ENCODE peak calls at places on chromosomes 11 and 22, in four cellular contexts. I, O, V and X are unnamed samples. For H3K9me3, the result is how much of the 10 kb centered on the place peaks cover.

GRCh38 chr11:16993495-16993894 is 20.7 kb downstream of the PLEKHA7 start:
- DNase-seq in O (no peak), V (no peak), I (peak), X (no peak)

GRCh38 chr11:96141649-96142048 is 201.3 kb downstream of the MAML2 start:
- DNase-seq in O (no peak), I (no peak), V (no peak), X (no peak)

GRCh38 chr11:19460718-19461405 is 220.1 kb upstream of the E2F8 start:
- DNase-seq in O (peak), I (peak), V (peak), X (no peak)

GRCh38 chr11:31424652-31425051 is 55.0 kb downstream of the DNAJC24 start:
- DNase-seq in O (no peak), I (no peak), V (no peak), X (no peak)

GRCh38 chr11:131987703-131988102 is 617.3 kb downstream of the NTM start:
- DNase-seq in I (no peak), O (no peak), V (no peak), X (no peak)

GRCh38 chr11:78645226-78646202 is 70.8 kb upstream of the NARS2 start:
- DNase-seq in O (peak), I (peak), V (peak), X (peak)

GRCh38 chr11:67629386-67630229 is at the start of gene NUDT8:
- DNase-seq in I (peak), O (peak), V (peak), X (no peak)

GRCh38 chr11:30861506-30861905 is 275.4 kb upstream of the MPPED2 start:
- DNase-seq in V (no peak), O (no peak), I (no peak), X (no peak)

GRCh38 chr22:23829845-23830372 is 8.9 kb downstream of the DERL3 start:
- DNase-seq in I (no peak), O (no peak), V (no peak), X (no peak)

GRCh38 chr11:64810891-64811272 is 531 bp upstream of the MEN1 start:
- DNase-seq in V (peak), I (peak), O (peak), X (no peak)

GRCh38 chr11:27902981-27903624 is 202.8 kb upstream of the BDNF start:
- DNase-seq in V (no peak), I (no peak), O (no peak), X (no peak)

GRCh38 chr11:108672113-108672512 is 7.2 kb downstream of the DDX10 start:
- DNase-seq in O (no peak), V (no peak), I (peak), X (no peak)

GRCh38 chr11:120710354-120711187 is 199.0 kb downstream of the GRIK4 start:
- DNase-seq in I (no peak), O (peak), V (peak), X (no peak)

GRCh38 chr11:569273-569885 is 6.9 kb upstream of the PHRF1 start:
- DNase-seq in O (no peak), V (no peak), I (no peak), X (no peak)

GRCh38 chr11:90434858-90435257 is 212.0 kb upstream of the CHORDC1 start:
- DNase-seq in I (peak), V (peak), O (no peak), X (no peak)

GRCh38 chr11:111730871-111731591 is 35.2 kb downstream of the PPP2R1B start:
- DNase-seq in I (peak), O (no peak), V (peak), X (no peak)

GRCh38 chr11:78742430-78742829 is 167.8 kb upstream of the NARS2 start:
- DNase-seq in V (peak), O (no peak), I (peak), X (no peak)

GRCh38 chr11:133928628-133929059 is 28.1 kb downstream of the IGSF9B start:
- DNase-seq in V (no peak), I (no peak), O (no peak), X (no peak)

GRCh38 chr22:41857160-41857859 is 24.4 kb downstream of the SREBF2 start:
- DNase-seq in I (peak), O (peak), V (peak), X (peak)

GRCh38 chr11:16186680-16187079 is 169.7 kb downstream of the SOX6 start:
- DNase-seq in I (no peak), V (peak), O (no peak), X (no peak)

GRCh38 chr11:97615541-97615940 is 1225.7 kb downstream of the JRKL start:
- DNase-seq in V (no peak), I (no peak), O (no peak), X (no peak)

GRCh38 chr11:1160231-1161101 is 2.7 kb downstream of the MUC5AC start:
- DNase-seq in V (no peak), I (no peak), O (no peak), X (no peak)

GRCh38 chr11:101880208-101880607 is 34.6 kb upstream of the CEP126 start:
- DNase-seq in I (no peak), O (no peak), V (peak), X (no peak)

GRCh38 chr22:33923033-33923432 is 2.8 kb upstream of the LARGE1 start:
- DNase-seq in V (no peak), I (no peak), O (no peak), X (no peak)

GRCh38 chr11:105189586-105189985 is 50.0 kb upstream of the CARD18 start:
- DNase-seq in O (peak), I (no peak), V (peak), X (no peak)

GRCh38 chr11:61477734-61478148 is 30.8 kb upstream of the LRRC10B start:
- DNase-seq in O (peak), I (peak), V (peak), X (no peak)

GRCh38 chr11:17544181-17544622 is at the start of gene USH1C:
- DNase-seq in I (peak), O (no peak), V (peak), X (no peak)

GRCh38 chr11:134150195-134150903 is 73.4 kb downstream of the NCAPD3 start:
- DNase-seq in I (no peak), O (no peak), V (no peak), X (no peak)

GRCh38 chr11:67393437-67393836 is 1.7 kb downstream of the RAD9A start:
- DNase-seq in I (no peak), O (no peak), V (no peak), X (no peak)

GRCh38 chr11:47915407-47916137 is 64.8 kb upstream of the PTPRJ start:
- DNase-seq in V (peak), I (no peak), O (no peak), X (no peak)

GRCh38 chr22:22691716-22692701 is 47.6 kb downstream of the GGTLC2 start:
- DNase-seq in O (no peak), V (peak), I (no peak), X (no peak)

GRCh38 chr11:31757245-31757835 is 53.8 kb downstream of the PAX6 start:
- DNase-seq in O (no peak), I (peak), V (no peak), X (no peak)

GRCh38 chr11:65900125-65900898 is at the start of gene FOSL1:
- DNase-seq in V (peak), O (peak), I (peak), X (no peak)

DNA sequence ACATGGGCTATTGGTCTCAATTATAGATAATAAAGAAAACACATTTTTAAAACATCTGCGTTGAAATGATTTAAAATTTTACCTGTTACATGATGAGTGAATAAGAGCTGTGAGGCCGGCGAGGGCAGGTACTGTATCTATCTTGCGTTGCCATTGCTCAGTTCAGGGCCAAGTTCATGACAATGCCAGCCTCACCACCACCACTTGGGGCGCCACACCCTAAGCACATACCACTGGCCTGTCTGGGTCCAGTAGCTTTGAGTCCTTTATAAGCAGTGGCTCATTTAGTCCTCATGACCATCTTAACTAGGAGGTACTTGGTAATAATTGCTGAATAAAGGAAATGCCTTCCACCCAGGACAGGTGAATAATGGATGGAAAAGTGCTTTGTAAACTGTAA is 14.5 kb upstream of the MB start:
- DNase-seq in O (no peak), V (peak), I (peak), X (no peak)
- TF ChIP-seq CTCF in O (peak), V (peak), I (no peak), X (peak)

DNA sequence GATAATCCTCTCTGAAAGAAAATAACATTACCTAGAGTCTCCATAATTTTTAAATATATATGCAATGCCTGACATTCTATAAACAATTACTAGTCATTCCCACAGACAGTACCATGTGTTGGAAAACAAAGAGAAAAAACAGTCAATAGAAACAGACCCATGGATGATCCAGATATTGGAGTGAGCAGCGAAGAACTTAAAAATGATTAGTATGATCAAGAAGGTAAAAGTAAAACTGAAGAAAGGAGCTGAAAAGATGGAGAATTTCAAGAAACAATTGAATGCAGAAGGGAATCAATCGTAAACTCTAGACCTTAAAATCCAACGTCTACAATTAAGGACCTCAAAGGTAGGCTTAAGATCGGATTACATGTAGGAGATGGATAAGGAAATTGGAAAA is 330.6 kb downstream of the SHANK2 start:
- DNase-seq in O (no peak), V (no peak), I (no peak), X (no peak)
- H3K9me3 ChIP-seq in O (under half), V (under half), I (under half), X (under half)

DNA sequence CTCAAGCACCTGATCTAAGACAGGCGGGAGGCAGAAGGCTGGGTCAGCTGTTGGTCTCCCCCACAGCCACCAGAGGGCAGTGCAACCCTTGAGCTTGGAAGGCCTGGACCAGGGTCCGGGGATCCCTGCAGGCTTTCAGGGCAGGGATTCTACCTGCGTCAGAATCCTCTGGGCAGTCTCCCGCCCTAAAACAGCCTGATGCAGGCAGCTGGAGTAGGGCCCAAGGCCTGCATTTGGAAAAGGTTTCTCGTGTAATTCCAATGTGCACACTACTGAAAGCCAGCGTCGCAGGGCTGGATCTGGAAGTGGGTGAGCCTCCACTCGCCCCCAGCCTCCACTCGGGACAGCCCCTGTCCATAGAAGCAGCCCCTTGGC is 31.8 kb downstream of the BID start:
- DNase-seq in V (peak), O (peak), I (peak), X (peak)
- TF ChIP-seq CTCF in V (peak), O (peak), I (peak), X (peak)

GRCh38 chr22:31923166-31923565 is 21.2 kb upstream of the YWHAH start:
- DNase-seq in I (peak), V (peak), O (peak), X (no peak)
- H3K9me3 ChIP-seq in I (under half), V (under half), O (under half), X (under half)

DNA sequence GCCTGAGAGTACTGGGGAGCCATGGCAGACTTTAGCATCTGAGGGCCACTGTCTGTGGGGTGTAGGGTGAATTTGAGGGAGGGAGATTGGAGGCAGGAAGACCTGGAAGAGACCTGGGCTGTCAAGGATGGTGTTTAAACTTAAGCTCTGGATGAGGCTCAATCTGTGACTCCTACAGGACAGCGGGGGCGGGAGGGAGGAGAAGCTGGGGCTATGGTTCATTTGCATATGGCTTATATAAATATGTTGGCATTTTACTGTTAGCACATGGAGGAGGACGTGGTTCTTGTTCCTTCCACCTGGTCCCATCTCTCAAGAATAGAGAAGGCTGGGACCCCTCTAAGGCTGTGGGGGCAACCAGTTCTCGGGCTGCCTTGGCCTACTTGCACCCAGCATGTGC is 81.5 kb downstream of the PDE2A start:
- DNase-seq in V (no peak), O (no peak), I (no peak), X (no peak)
- TF ChIP-seq CTCF in V (no peak), O (no peak), I (no peak), X (no peak)

DNA sequence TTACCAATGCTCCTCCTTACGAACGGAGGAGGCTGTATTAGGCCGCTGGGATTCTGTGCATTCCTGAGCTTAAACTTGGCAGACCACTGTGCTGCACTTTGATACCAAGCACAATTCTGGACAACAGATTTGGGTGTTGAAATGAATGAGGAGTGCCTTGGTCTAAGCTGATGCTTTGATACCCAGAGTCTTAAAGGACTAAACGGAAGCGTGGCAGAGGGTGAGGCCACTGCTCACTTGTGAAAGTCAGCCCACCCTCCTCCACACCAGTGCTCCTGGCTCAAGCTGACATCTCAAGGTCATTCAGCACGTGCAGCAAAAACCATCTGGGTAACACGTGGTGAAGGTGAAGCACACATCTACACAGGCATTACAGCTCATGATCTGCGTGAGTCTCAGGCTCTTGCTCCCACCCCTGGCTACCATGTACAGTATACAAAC is 85.9 kb downstream of the MICAL3 start:
- DNase-seq in O (no peak), I (no peak), V (peak), X (no peak)
- H3K9me3 ChIP-seq in O (under half), I (under half), V (under half), X (under half)

DNA sequence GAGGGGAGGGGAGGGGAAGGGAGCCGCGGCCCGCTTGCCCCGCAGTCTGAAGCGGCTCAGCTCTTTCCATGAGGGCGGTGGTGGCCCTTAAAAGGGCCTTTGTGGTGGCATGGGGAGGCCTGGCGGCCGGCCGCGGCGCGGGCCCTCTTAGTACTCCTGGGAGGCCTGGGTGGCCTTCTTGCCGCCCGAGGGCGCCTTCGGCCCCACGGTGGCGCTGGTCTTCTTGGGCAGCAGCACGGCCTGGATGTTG is 6.9 kb downstream of the DPAGT1 start:
- DNase-seq in V (peak), I (peak), O (peak), X (no peak)
- TF ChIP-seq CTCF in V (peak), I (peak), O (peak), X (peak)

GRCh38 chr22:47331750-47332149 is 569.3 kb downstream of the TBC1D22A start:
- DNase-seq in I (no peak), V (no peak), O (no peak), X (no peak)
- H3K9me3 ChIP-seq in I (under half), V (under half), O (under half), X (under half)

GRCh38 chr11:43574949-43575915 is 105.3 kb upstream of the HSD17B12 start:
- DNase-seq in O (no peak), V (no peak), I (no peak), X (no peak)

GRCh38 chr11:43576834-43577521 is 103.6 kb upstream of the HSD17B12 start:
- DNase-seq in O (peak), I (peak), V (no peak), X (no peak)

GRCh38 chr11:43575931-43576833 is 104.4 kb upstream of the HSD17B12 start:
- DNase-seq in V (no peak), I (no peak), O (no peak), X (no peak)

GRCh38 chr11:43573873-43574272 is 106.7 kb upstream of the HSD17B12 start:
- DNase-seq in V (no peak), I (no peak), O (no peak), X (no peak)

GRCh38 chr11:43573233-43573632 is 107.3 kb upstream of the HSD17B12 start:
- DNase-seq in O (no peak), I (no peak), V (no peak), X (no peak)
- TF ChIP-seq CTCF in O (no peak), I (no peak), V (peak), X (peak)

GRCh38 chr22:48600171-48600570 is 1227.5 kb downstream of the BRD1 start:
- DNase-seq in I (no peak), O (no peak), V (no peak), X (no peak)
- H3K9me3 ChIP-seq in I (under half), O (under half), V (under half), X (under half)